ENCODE peak calls at places on chromosomes 2 and 18, in six cellular contexts. I is HCT116, J is GM12878, E is H1, Z is SK-N-SH, X is K562. G is an unnamed sample.

GRCh38 chr18:3264362-3264761 is 2.4 kb downstream of the MYL12B start:
- DNase-seq in I (no peak), J (no peak), E (no peak), Z (no peak), X (no peak), G (no peak)

GRCh38 chr2:64906853-64907536 is 82.2 kb upstream of the SLC1A4 start:
- DNase-seq in I (no peak), J (no peak), E (no peak), Z (no peak), X (no peak), G (no peak)

GRCh38 chr18:67108894-67109293 is 407.6 kb downstream of the DSEL start:
- DNase-seq in I (no peak), J (no peak), E (no peak), Z (no peak), X (no peak), G (no peak)

GRCh38 chr2:75021672-75022071 is 63.2 kb downstream of the POLE4 start:
- DNase-seq in I (no peak), J (no peak), E (no peak), Z (no peak), X (no peak), G (no peak)

GRCh38 chr2:108288534-108289106 is at the start of gene SULT1C2:
- DNase-seq in I (peak; percentile 16), J (no peak), E (peak; percentile 13), Z (no peak), X (no peak), G (no peak)

GRCh38 chr2:100244881-100245605 is 77.3 kb downstream of the LONRF2 start:
- DNase-seq in I (no peak), J (no peak), E (no peak), Z (no peak), X (no peak), G (no peak)

GRCh38 chr2:209368924-209369323 is 54.9 kb upstream of the MAP2 start:
- DNase-seq in I (peak; percentile 97), J (peak; percentile 2), E (no peak), Z (no peak), X (no peak), G (peak; percentile 23)

GRCh38 chr18:55783921-55784320 is 195.9 kb upstream of the TCF4 start:
- DNase-seq in I (no peak), J (no peak), E (no peak), Z (no peak), X (no peak), G (no peak)

GRCh38 chr2:38440655-38441054 is 63.6 kb upstream of the ATL2 start:
- DNase-seq in I (no peak), J (no peak), E (no peak), Z (no peak), X (peak; percentile 44), G (no peak)

GRCh38 chr2:193845604-193846003 is 1650.9 kb upstream of the TMEFF2 start:
- DNase-seq in I (no peak), J (no peak), E (no peak), Z (no peak), X (no peak), G (no peak)

GRCh38 chr2:79861059-79861374 is 348.2 kb downstream of the CTNNA2 start:
- DNase-seq in I (no peak), J (no peak), E (no peak), Z (no peak), X (no peak), G (no peak)

GRCh38 chr2:43057026-43057741 is 169.2 kb downstream of the ZFP36L2 start:
- DNase-seq in I (no peak), J (no peak), E (no peak), Z (peak; percentile 97), X (no peak), G (no peak)
- TF ChIP-seq JUND in I (no peak), J (no peak), E (no peak), Z (peak; percentile 55), X (no peak), G (no peak)

GRCh38 chr18:48839819-48840490 is 110.8 kb downstream of the SMAD7 start:
- DNase-seq in I (no peak), J (no peak), E (no peak), Z (no peak), X (no peak), G (no peak)

GRCh38 chr18:48837676-48838075 is 113.1 kb downstream of the SMAD7 start:
- DNase-seq in I (no peak), J (no peak), E (no peak), Z (no peak), X (no peak), G (no peak)

GRCh38 chr18:48838921-48839818 is 111.6 kb downstream of the SMAD7 start:
- DNase-seq in I (no peak), J (no peak), E (no peak), Z (no peak), X (no peak), G (no peak)

GRCh38 chr18:48836806-48837615 is 113.8 kb downstream of the SMAD7 start:
- DNase-seq in I (no peak), J (no peak), E (no peak), Z (no peak), X (no peak), G (no peak)

GRCh38 chr18:48838166-48838775 is 112.5 kb downstream of the SMAD7 start:
- DNase-seq in I (no peak), J (no peak), E (no peak), Z (no peak), X (no peak), G (no peak)
- TF ChIP-seq JUND in I (no peak), J (no peak), E (no peak), Z (no peak), X (no peak), G (no peak)

DNA sequence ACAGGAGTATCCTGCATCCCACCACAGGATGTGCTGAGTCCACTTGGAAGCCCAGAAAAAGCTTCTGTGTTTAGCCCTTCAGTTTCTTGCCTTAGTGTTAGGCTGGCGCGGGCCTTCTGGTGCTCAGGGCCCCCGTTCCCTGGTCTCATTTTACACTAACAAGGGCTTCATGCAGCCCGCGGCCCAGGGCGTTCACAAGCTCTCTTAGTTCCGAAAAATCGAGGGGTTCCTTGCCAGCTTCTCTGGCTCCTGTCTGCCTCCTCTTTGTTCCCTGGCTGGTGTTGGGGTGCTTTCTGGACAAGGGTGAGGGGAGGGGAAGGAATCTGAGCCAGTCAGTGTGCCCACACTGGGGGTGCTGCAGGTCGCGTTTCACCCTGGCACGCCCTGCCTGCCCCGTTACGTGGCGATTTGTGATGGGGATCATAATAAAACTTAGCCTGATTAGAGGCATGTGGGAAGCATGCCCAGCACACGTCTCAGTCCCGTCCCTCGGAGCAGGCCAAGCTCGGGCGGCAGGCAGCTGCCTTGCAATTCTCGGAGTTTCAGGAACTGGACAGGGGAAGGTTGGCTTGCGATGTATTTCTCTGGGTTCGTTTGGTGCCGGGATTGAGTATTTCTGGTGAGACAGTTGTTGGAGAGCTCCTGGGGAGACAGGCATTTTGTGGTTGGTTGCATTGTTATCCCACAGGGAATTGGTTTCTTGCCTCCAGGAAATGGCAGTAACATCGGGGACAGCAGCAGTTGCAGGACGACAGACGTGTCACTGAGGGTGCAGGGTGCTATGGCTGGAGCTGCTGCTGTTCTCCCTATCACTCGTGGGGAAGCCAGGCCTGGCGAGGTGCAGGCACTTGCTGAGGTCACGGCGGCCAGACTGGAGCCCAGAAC is 22.9 kb downstream of the SH3BP4 start:
- DNase-seq in I (no peak), J (no peak), E (no peak), Z (no peak), X (no peak), G (no peak)
- TF ChIP-seq JUND in I (no peak), J (no peak), E (no peak), Z (no peak), X (no peak), G (no peak)

DNA sequence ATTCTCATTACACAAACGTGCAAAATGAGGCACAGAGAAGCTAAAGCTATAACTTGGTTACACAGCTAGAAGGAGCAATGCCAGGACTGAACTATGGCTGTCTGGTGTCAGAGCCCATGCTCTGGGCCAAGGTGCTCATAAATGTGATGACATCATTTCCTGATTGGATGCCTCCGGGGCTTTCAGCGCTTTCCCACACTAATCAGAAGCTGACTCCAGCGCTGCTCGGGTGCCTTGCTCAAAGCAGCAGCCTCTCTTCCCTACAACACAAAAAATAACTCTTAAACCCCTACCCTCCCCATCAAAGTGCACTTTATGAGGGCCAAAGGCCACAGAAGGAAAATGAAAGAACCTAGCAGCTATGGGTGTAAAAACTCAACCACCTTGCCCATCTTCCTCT is 90.7 kb downstream of the STK39 start:
- DNase-seq in I (no peak), J (no peak), E (no peak), Z (peak; percentile 49), X (no peak), G (no peak)
- TF ChIP-seq JUND in I (no peak), J (no peak), E (no peak), Z (no peak), X (no peak), G (no peak)

GRCh38 chr2:157170299-157170698 is 87.2 kb upstream of the GALNT5 start:
- DNase-seq in I (no peak), J (no peak), E (no peak), Z (no peak), X (no peak), G (no peak)
- TF ChIP-seq JUND in I (no peak), J (no peak), E (no peak), Z (no peak), X (no peak), G (no peak)